ENCODE peak calls at places on chromosomes 13 and 19, in four cellular contexts. One of them, this sample, is unnamed.

GRCh38 chr19:40803857-40804782 is 5.1 kb downstream of the EGLN2 start:
- DNase-seq in upper lobe of right lung: peak
- DNase-seq in brain pericyte: no peak
- DNase-seq in endothelial cell of umbilical vein: no peak
- DNase-seq in this sample: no peak

GRCh38 chr13:74662895-74663294 is 528.7 kb upstream of the KLF12 start:
- DNase-seq in endothelial cell of umbilical vein: no peak
- DNase-seq in upper lobe of right lung: no peak
- DNase-seq in brain pericyte: no peak
- DNase-seq in this sample: no peak

GRCh38 chr13:51724721-51725120 is 79.2 kb downstream of the DHRS12 start:
- DNase-seq in brain pericyte: no peak
- DNase-seq in upper lobe of right lung: no peak
- DNase-seq in endothelial cell of umbilical vein: no peak
- DNase-seq in this sample: no peak

GRCh38 chr13:30898721-30899188 is 7.3 kb upstream of the MEDAG start:
- DNase-seq in brain pericyte: peak
- DNase-seq in upper lobe of right lung: no peak
- DNase-seq in endothelial cell of umbilical vein: peak
- DNase-seq in this sample: no peak

GRCh38 chr13:38636106-38636505 is 50.8 kb upstream of the FREM2 start:
- DNase-seq in brain pericyte: no peak
- DNase-seq in endothelial cell of umbilical vein: no peak
- DNase-seq in upper lobe of right lung: no peak
- DNase-seq in this sample: no peak

GRCh38 chr19:55669418-55670279 is 5.4 kb upstream of the EPN1 start:
- DNase-seq in upper lobe of right lung: no peak
- DNase-seq in endothelial cell of umbilical vein: no peak
- DNase-seq in brain pericyte: no peak
- DNase-seq in this sample: no peak

GRCh38 chr19:677201-677600 is 1.0 kb downstream of the FSTL3 start:
- DNase-seq in upper lobe of right lung: peak
- DNase-seq in endothelial cell of umbilical vein: peak
- DNase-seq in brain pericyte: no peak
- DNase-seq in this sample: peak

GRCh38 chr19:4103073-4103418 is 20.9 kb downstream of the MAP2K2 start:
- DNase-seq in brain pericyte: no peak
- DNase-seq in endothelial cell of umbilical vein: no peak
- DNase-seq in upper lobe of right lung: no peak
- DNase-seq in this sample: no peak

GRCh38 chr13:109209526-109209925 is 576.9 kb downstream of the IRS2 start:
- DNase-seq in upper lobe of right lung: no peak
- DNase-seq in endothelial cell of umbilical vein: no peak
- DNase-seq in brain pericyte: no peak
- DNase-seq in this sample: no peak

GRCh38 chr19:36449059-36449670 is 30.7 kb upstream of the ZFP82 start:
- DNase-seq in upper lobe of right lung: no peak
- DNase-seq in brain pericyte: no peak
- DNase-seq in endothelial cell of umbilical vein: no peak
- DNase-seq in this sample: no peak

GRCh38 chr19:40717880-40718773 is 1.2 kb downstream of the ITPKC start:
- DNase-seq in upper lobe of right lung: peak
- DNase-seq in brain pericyte: no peak
- DNase-seq in endothelial cell of umbilical vein: peak
- DNase-seq in this sample: peak

GRCh38 chr19:16957855-16958254 is 68.8 kb downstream of the CPAMD8 start:
- DNase-seq in endothelial cell of umbilical vein: no peak
- DNase-seq in brain pericyte: no peak
- DNase-seq in upper lobe of right lung: no peak
- DNase-seq in this sample: no peak

GRCh38 chr19:50286443-50286842 is 42.7 kb downstream of the KCNC3 start:
- DNase-seq in upper lobe of right lung: no peak
- DNase-seq in endothelial cell of umbilical vein: no peak
- DNase-seq in brain pericyte: no peak
- DNase-seq in this sample: no peak

GRCh38 chr19:54324071-54324470 is 11.1 kb upstream of the LILRA5 start:
- DNase-seq in endothelial cell of umbilical vein: no peak
- DNase-seq in brain pericyte: no peak
- DNase-seq in upper lobe of right lung: no peak
- DNase-seq in this sample: no peak

GRCh38 chr19:50703915-50704548 is 15.6 kb downstream of the SHANK1 start:
- DNase-seq in brain pericyte: no peak
- DNase-seq in upper lobe of right lung: no peak
- DNase-seq in endothelial cell of umbilical vein: no peak
- DNase-seq in this sample: no peak

GRCh38 chr19:44960906-44961734 is 5.9 kb downstream of the CLPTM1 start:
- DNase-seq in brain pericyte: no peak
- DNase-seq in upper lobe of right lung: no peak
- DNase-seq in endothelial cell of umbilical vein: no peak
- DNase-seq in this sample: no peak

GRCh38 chr13:60448907-60449510 is 52.0 kb downstream of the TDRD3 start:
- DNase-seq in brain pericyte: no peak
- DNase-seq in endothelial cell of umbilical vein: peak
- DNase-seq in upper lobe of right lung: no peak
- DNase-seq in this sample: no peak

GRCh38 chr19:12703056-12703455 is 6.6 kb upstream of the FBXW9 start:
- DNase-seq in endothelial cell of umbilical vein: peak
- DNase-seq in brain pericyte: no peak
- DNase-seq in upper lobe of right lung: no peak
- DNase-seq in this sample: no peak

GRCh38 chr13:37701306-37701705 is 102.7 kb upstream of the POSTN start:
- DNase-seq in upper lobe of right lung: no peak
- DNase-seq in brain pericyte: no peak
- DNase-seq in endothelial cell of umbilical vein: peak
- DNase-seq in this sample: no peak

GRCh38 chr13:77215543-77215942 is 111.4 kb downstream of the MYCBP2 start:
- DNase-seq in endothelial cell of umbilical vein: no peak
- DNase-seq in brain pericyte: no peak
- DNase-seq in upper lobe of right lung: no peak
- DNase-seq in this sample: no peak

GRCh38 chr13:40191186-40191980 is 475.1 kb downstream of the FOXO1 start:
- DNase-seq in brain pericyte: no peak
- DNase-seq in upper lobe of right lung: no peak
- DNase-seq in endothelial cell of umbilical vein: no peak
- DNase-seq in this sample: no peak

GRCh38 chr13:83125791-83126190 is 756.5 kb downstream of the SLITRK1 start:
- DNase-seq in brain pericyte: no peak
- DNase-seq in endothelial cell of umbilical vein: no peak
- DNase-seq in upper lobe of right lung: no peak
- DNase-seq in this sample: no peak

GRCh38 chr13:39943711-39944110 is 288.2 kb downstream of the COG6 start:
- DNase-seq in endothelial cell of umbilical vein: no peak
- DNase-seq in upper lobe of right lung: no peak
- DNase-seq in brain pericyte: no peak
- DNase-seq in this sample: no peak

GRCh38 chr19:6717441-6717971 is 2.9 kb downstream of the C3 start:
- DNase-seq in upper lobe of right lung: no peak
- DNase-seq in brain pericyte: no peak
- DNase-seq in endothelial cell of umbilical vein: no peak
- DNase-seq in this sample: no peak

GRCh38 chr19:44891016-44891882 is at the start of gene TOMM40:
- DNase-seq in upper lobe of right lung: no peak
- DNase-seq in brain pericyte: no peak
- DNase-seq in endothelial cell of umbilical vein: no peak
- DNase-seq in this sample: peak

GRCh38 chr19:10238172-10238783 is 7.1 kb upstream of the S1PR2 start:
- DNase-seq in endothelial cell of umbilical vein: no peak
- DNase-seq in upper lobe of right lung: peak
- DNase-seq in brain pericyte: peak
- DNase-seq in this sample: no peak

GRCh38 chr13:110525328-110526319 is 35.9 kb downstream of the RAB20 start:
- DNase-seq in upper lobe of right lung: peak
- DNase-seq in endothelial cell of umbilical vein: no peak
- DNase-seq in brain pericyte: no peak
- DNase-seq in this sample: no peak

GRCh38 chr19:30304540-30304939 is 67.6 kb upstream of the ZNF536 start:
- DNase-seq in upper lobe of right lung: no peak
- DNase-seq in endothelial cell of umbilical vein: no peak
- DNase-seq in brain pericyte: no peak
- DNase-seq in this sample: no peak

GRCh38 chr19:42528354-42529247 is at the start of gene CEACAM1:
- DNase-seq in upper lobe of right lung: peak
- DNase-seq in brain pericyte: no peak
- DNase-seq in endothelial cell of umbilical vein: peak
- DNase-seq in this sample: no peak

GRCh38 chr13:111396457-111396856 is 76.0 kb downstream of the TEX29 start:
- DNase-seq in upper lobe of right lung: no peak
- DNase-seq in brain pericyte: no peak
- DNase-seq in endothelial cell of umbilical vein: no peak
- DNase-seq in this sample: no peak

GRCh38 chr19:50460161-50460765 is 16.0 kb upstream of the EMC10 start:
- DNase-seq in brain pericyte: no peak
- DNase-seq in endothelial cell of umbilical vein: no peak
- DNase-seq in upper lobe of right lung: no peak
- DNase-seq in this sample: no peak

GRCh38 chr19:41646589-41647204 is 19.8 kb upstream of the CEACAM4 start:
- DNase-seq in endothelial cell of umbilical vein: no peak
- DNase-seq in upper lobe of right lung: peak
- DNase-seq in brain pericyte: no peak
- DNase-seq in this sample: no peak

GRCh38 chr13:45690636-45691035 is 11.5 kb upstream of the CBY2 start:
- DNase-seq in upper lobe of right lung: no peak
- DNase-seq in endothelial cell of umbilical vein: no peak
- DNase-seq in brain pericyte: no peak
- DNase-seq in this sample: no peak